ENCODE peak calls at places on chromosomes 6 and 20, in five cellular contexts. M is SJSA1; V is ovary; J is psoas muscle; X is CD4-positive, alpha-beta memory T cell. I is an unnamed sample. For H3K27me3, the result is how much of the 10 kb centered on the place peaks cover.

GRCh38 chr6:151229401-151230276 is 10.1 kb upstream of the AKAP12 start:
- DNase-seq in J (no peak), M (no peak), V (no peak), X (no peak), I (no peak)

GRCh38 chr6:139409026-139409425 is 34.6 kb upstream of the CITED2 start:
- DNase-seq in M (peak), V (no peak), X (no peak), J (no peak), I (no peak)

GRCh38 chr6:2231438-2231837 is 14.0 kb downstream of the GMDS start:
- DNase-seq in M (no peak), V (no peak), X (no peak), J (no peak), I (no peak)

GRCh38 chr20:58086763-58087566 is 141.5 kb downstream of the ANKRD60 start:
- DNase-seq in X (no peak), V (no peak), J (no peak), M (peak), I (peak)

GRCh38 chr20:63092660-63093215 is 86.0 kb upstream of the BHLHE23 start:
- DNase-seq in J (no peak), X (no peak), V (no peak), M (no peak), I (no peak)

GRCh38 chr20:19649041-19649440 is 109.0 kb upstream of the RIN2 start:
- DNase-seq in M (no peak), X (no peak), J (no peak), V (no peak), I (no peak)

GRCh38 chr20:56429496-56429895 is 17.4 kb downstream of the CASS4 start:
- DNase-seq in V (no peak), M (no peak), J (no peak), X (no peak), I (no peak)

GRCh38 chr20:62955519-62956386 is 3.2 kb downstream of the SLC17A9 start:
- DNase-seq in X (no peak), J (no peak), V (no peak), M (no peak), I (peak)

GRCh38 chr6:99031957-99032356 is 84.2 kb upstream of the FBXL4 start:
- DNase-seq in M (no peak), X (no peak), V (no peak), J (no peak), I (no peak)

GRCh38 chr20:57428611-57429496 is 37.7 kb downstream of the RBM38 start:
- DNase-seq in J (no peak), X (no peak), V (no peak), M (no peak), I (peak)

DNA sequence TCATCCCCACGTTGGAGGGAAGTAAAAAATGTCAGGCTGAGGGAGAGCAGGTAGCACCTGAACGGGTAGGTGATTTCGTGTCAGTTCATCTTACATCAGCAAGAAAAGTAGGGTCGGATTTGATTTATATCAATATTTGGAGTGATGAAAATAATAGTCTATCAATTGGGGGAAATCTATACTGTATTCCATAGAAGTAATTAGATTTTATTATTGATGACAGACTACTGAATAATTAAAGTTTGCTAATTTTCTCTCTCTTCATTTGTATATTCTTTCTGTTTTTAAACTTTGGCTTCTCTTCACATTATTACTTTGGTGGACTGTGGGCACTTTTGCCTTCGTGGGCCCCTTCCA is 78.4 kb downstream of the OLIG3 start:
- DNase-seq in X (no peak), V (no peak), M (no peak), J (no peak), I (no peak)
- H3K4me3 ChIP-seq in X (no peak), V (no peak), M (no peak), J (peak), I (no peak)

DNA sequence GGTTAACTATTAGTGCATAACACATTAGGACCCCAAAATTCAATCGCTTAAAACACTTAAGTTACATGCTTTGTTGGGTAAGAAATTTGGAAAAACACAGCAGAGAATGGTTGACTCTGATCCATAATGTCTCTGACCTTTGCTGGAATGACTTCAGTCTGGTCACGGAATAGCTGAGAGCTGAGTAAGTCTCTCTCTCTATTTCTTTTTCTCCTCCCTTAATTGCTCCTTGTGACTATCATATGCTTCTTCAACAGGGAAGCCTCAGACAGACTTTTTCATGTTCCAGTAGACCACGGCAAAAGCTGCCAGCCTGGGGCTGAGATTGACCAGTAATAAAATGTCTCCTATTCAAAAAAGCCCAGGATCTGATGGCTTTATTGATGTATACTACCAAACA is 4.8 kb downstream of the OR12D1 start:
- DNase-seq in X (no peak), M (no peak), V (no peak), J (no peak), I (no peak)
- H3K27me3 ChIP-seq in X (under half), M (under half), V (under half), J (under half), I (under half)

DNA sequence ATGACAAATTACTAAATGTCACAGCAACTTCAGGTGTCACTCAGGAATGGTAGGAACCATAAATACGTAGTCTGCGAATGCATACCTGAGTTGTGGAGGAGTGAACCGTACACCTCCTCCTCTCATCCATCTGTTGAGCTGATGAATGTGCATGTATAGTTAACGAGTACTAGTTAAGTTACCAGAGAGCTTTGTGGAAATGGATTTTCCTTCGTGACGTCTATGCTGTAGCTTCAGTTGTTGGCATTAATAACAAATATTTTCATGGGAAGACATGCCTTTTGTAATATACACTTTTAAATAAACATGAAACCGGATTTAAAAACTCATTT is 16.4 kb downstream of the L3MBTL3 start:
- DNase-seq in J (no peak), X (no peak), M (no peak), V (no peak), I (no peak)
- H3K4me3 ChIP-seq in J (no peak), X (no peak), M (no peak), V (no peak), I (no peak)

DNA sequence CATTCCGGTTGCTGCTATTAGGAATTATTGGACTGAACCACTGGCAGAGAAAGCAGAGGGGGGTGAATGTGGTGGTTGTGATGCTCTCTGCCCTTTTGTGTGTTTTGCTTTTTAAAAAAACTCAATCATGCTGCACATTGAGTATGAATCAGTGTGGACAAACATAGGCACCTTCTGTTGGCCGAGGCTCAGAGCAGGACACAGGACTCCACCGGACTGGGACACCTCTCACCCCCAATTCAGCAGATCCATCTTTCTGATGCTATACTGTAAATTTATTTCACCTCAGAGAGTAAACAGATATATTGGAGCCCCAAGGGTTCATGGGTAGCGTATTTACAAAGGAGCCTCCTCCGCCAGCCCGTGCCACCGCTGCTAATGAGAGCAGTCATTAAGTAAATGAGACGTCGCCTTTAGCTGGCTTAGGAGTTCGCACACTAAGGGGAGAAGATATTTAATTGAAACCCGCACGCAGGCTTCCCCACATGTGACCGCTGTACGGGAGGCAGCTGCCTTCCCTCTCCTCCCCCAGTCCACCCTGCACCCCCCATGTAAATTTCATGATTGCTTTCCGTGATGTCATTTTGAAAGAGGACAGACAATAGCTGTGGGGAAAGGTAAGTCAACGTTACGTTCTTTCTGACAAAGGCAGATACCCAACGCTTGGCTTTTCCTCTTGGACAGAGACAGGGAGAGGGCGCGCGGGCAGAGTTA is at the start of gene MYT1:
- DNase-seq in M (no peak), V (no peak), X (no peak), J (no peak), I (no peak)
- H3K27me3 ChIP-seq in M (half or more), V (under half), X (under half), J (half or more), I (under half)

DNA sequence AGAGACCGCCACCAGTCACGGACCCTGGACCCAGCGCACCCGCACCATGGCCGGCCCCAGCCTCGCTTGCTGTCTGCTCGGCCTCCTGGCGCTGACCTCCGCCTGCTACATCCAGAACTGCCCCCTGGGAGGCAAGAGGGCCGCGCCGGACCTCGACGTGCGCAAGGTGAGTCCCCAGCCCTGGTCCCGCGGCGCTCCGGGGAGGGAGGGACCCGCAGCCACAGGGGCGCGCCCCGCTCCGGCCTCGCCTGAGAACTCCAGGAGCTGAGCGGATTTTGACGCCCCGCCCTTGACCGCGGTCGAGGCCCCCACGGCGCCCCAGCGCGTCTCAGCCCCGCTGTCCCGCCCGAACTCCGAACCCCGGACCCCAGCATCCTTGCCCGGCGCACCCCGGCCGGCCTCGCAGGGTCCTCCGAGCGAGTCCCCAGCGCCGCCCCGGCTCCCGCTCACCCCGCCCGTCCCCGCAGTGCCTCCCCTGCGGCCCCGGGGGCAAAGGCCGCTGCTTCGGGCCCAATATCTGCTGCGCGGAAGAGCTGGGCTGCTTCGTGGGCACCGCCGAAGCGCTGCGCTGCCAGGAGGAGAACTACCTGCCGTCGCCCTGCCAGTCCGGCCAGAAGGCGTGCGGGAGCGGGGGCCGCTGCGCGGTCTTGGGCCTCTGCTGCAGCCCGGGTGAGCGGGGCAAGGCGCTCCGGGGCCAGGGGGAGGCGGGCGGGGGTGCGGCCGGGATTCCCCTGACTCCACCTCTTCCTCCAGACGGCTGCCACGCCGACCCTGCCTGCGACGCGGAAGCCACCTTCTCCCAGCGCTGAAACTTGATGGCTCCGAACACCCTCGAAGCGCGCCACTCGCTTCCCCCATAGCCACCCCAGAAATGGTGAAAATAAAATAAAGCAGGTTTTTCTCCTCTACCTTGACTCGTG is at the start of gene OXT:
- DNase-seq in M (no peak), J (peak), V (no peak), X (peak), I (peak)
- H3K4me3 ChIP-seq in M (no peak), J (peak), V (peak), X (no peak), I (peak)

GRCh38 chr6:31103136-31103535 is 9.2 kb downstream of the C6orf15 start:
- DNase-seq in X (no peak), J (no peak), M (no peak), V (no peak), I (no peak)
- H3K27me3 ChIP-seq in X (under half), J (under half), M (under half), V (under half), I (under half)

GRCh38 chr6:90044182-90044832 is 150.0 kb downstream of the GJA10 start:
- DNase-seq in M (no peak), J (no peak), X (no peak), V (no peak), I (no peak)
- H3K4me3 ChIP-seq in M (no peak), J (no peak), X (no peak), V (no peak), I (no peak)

GRCh38 chr20:717817-718216 is 42.2 kb upstream of the SCRT2 start:
- DNase-seq in V (no peak), X (no peak), M (no peak), J (no peak), I (peak)
- H3K27me3 ChIP-seq in V (under half), X (under half), M (under half), J (under half), I (under half)